ENCODE peak calls at places on chromosomes 5 and 9, in seven cellular contexts. D is lower lobe of right lung, B is thoracic aorta, Y is pancreas, K is nephron progenitor cell, Q is fibroblast of the aortic adventitia, E is PC-3. I is an unnamed sample.

GRCh38 chr5:159003045-159004030 is 96.4 kb downstream of the EBF1 start:
- DNase-seq in D (no peak), B (no peak), Y (no peak), K (no peak), Q (peak; percentile 73), E (peak; percentile 77), I (no peak)

GRCh38 chr5:107815109-107815508 is 144.4 kb upstream of the EFNA5 start:
- DNase-seq in D (no peak), B (no peak), Y (no peak), K (no peak), Q (no peak), E (no peak), I (no peak)

GRCh38 chr5:10564838-10565784 is 1.2 kb downstream of the ANKRD33B start:
- DNase-seq in D (peak; percentile 61), B (no peak), Y (no peak), K (peak; percentile 48), Q (no peak), E (no peak), I (no peak)

GRCh38 chr9:116647515-116647809 is 39.6 kb upstream of the TRIM32 start:
- DNase-seq in D (no peak), B (no peak), Y (no peak), K (no peak), Q (no peak), E (no peak), I (no peak)

GRCh38 chr9:129491486-129491855 is 129.4 kb downstream of the C9orf50 start:
- DNase-seq in D (peak; percentile 83), B (no peak), Y (peak; percentile 75), K (no peak), Q (no peak), E (no peak), I (peak; percentile 77)

GRCh38 chr9:72326643-72327042 is 38.4 kb downstream of the ZFAND5 start:
- DNase-seq in D (no peak), B (no peak), Y (no peak), K (no peak), Q (no peak), E (no peak), I (peak; percentile 50)

GRCh38 chr5:91641730-91642350 is 258.7 kb upstream of the ARRDC3 start:
- DNase-seq in D (no peak), B (no peak), Y (no peak), K (no peak), Q (peak; percentile 64), E (peak; percentile 87), I (no peak)

GRCh38 chr9:110655723-110656641 is 12.6 kb upstream of the MUSK start:
- DNase-seq in D (no peak), B (peak; percentile 5), Y (no peak), K (no peak), Q (peak; percentile 99), E (no peak), I (no peak)

GRCh38 chr5:76582252-76583162 is 40.7 kb downstream of the F2RL2 start:
- DNase-seq in D (no peak), B (no peak), Y (no peak), K (no peak), Q (peak; percentile 79), E (peak; percentile 61), I (peak; percentile 69)

GRCh38 chr5:73122875-73123810 is 2.8 kb downstream of the TMEM171 start:
- DNase-seq in D (no peak), B (no peak), Y (no peak), K (no peak), Q (peak; percentile 94), E (peak; percentile 21), I (no peak)

GRCh38 chr5:17203329-17204132 is 13.9 kb upstream of the BASP1 start:
- DNase-seq in D (no peak), B (no peak), Y (no peak), K (peak; percentile 28), Q (peak; percentile 90), E (peak; percentile 97), I (no peak)

GRCh38 chr9:136806067-136806466 is 1.7 kb upstream of the RABL6 start:
- DNase-seq in D (no peak), B (no peak), Y (no peak), K (no peak), Q (no peak), E (no peak), I (no peak)

GRCh38 chr5:177134653-177135225 is 1.2 kb downstream of the NSD1 start:
- DNase-seq in D (no peak), B (no peak), Y (no peak), K (no peak), Q (peak; percentile 29), E (peak; percentile 14), I (no peak)

GRCh38 chr9:16519001-16519400 is 351.5 kb downstream of the BNC2 start:
- DNase-seq in D (no peak), B (no peak), Y (no peak), K (no peak), Q (no peak), E (no peak), I (no peak)

GRCh38 chr5:112014771-112015170 is 257.8 kb upstream of the NREP start:
- DNase-seq in D (no peak), B (no peak), Y (no peak), K (no peak), Q (peak; percentile 62), E (no peak), I (no peak)

GRCh38 chr9:129610473-129611301 is 10.2 kb downstream of the C9orf50 start:
- DNase-seq in D (peak; percentile 82), B (no peak), Y (peak; percentile 71), K (peak; percentile 88), Q (peak; percentile 65), E (peak; percentile 67), I (peak; percentile 74)

GRCh38 chr5:39186722-39187539 is 32.4 kb downstream of the FYB1 start:
- DNase-seq in D (no peak), B (no peak), Y (no peak), K (no peak), Q (no peak), E (no peak), I (no peak)

GRCh38 chr5:41517909-41518308 is 7.5 kb upstream of the PLCXD3 start:
- DNase-seq in D (no peak), B (no peak), Y (no peak), K (no peak), Q (peak; percentile 60), E (peak; percentile 46), I (no peak)

GRCh38 chr5:41524174-41524573 is 13.8 kb upstream of the PLCXD3 start:
- DNase-seq in D (no peak), B (no peak), Y (no peak), K (peak; percentile 19), Q (no peak), E (peak; percentile 43), I (no peak)

GRCh38 chr5:41522193-41522786 is 11.9 kb upstream of the PLCXD3 start:
- DNase-seq in D (no peak), B (no peak), Y (no peak), K (no peak), Q (no peak), E (no peak), I (no peak)

DNA sequence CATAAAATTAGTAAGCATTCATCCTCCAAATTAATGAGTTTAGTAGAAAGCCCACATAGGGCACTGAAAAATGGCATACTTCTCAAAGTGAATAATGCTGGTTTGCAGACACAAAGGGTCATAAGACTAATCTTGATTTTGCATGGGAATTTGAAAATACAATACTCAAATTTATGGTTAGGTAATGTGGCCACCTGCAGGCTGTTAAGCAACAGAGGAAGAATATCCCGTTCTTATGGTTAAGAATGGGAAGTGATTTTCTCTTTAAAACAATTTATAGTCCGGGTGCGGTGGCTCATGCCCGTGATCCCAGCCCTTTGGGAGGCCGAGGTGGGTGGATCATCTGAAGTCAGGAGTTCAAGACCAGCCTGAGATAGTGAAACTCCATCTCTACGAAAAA is 9.4 kb upstream of the PLCXD3 start:
- DNase-seq in D (no peak), B (no peak), Y (no peak), K (no peak), Q (peak; percentile 39), E (peak; percentile 69), I (no peak)
- TF ChIP-seq CTCF in D (no peak), B (no peak), Y (no peak), K (no peak), Q (peak; percentile 28), E (peak; percentile 81), I (no peak)

GRCh38 chr5:9513825-9514224 is 32.0 kb downstream of the SEMA5A start:
- DNase-seq in D (no peak), B (no peak), Y (no peak), K (no peak), Q (peak; percentile 65), E (peak; percentile 68), I (no peak)
- TF ChIP-seq CTCF in D (no peak), B (peak; percentile 30), Y (no peak), K (peak; percentile 10), Q (peak; percentile 62), E (peak; percentile 75), I (no peak)

DNA sequence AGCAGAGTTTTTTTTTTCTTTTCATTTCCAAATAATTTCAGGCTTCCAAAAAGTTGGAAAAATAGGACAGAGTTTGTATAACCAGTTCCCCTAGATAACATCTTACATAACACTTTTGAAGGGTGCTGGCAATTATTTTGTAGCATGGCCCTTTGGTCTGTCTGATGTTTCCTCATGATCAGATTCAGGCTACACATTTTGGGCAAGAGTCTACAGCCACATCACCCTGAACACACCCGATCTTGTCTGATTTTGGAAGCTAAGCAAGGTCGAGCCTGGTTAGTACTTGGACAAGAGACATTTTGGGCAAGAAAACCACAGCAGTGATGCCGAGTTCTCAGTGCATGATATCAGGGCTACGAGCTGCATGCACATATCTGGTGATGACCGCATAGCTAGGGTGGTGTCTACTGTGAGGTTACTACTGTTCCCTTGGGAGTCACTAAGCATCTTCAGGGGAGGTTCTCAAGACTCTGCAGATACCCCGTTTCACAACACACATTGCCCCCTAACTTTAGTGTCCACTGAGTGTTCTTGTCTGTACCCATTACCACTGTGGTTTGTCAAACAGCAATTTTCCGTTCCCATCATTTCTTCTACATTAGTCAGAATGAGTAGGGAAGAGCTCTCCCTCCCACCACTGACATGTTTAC is 86.2 kb downstream of the TTC39B start:
- DNase-seq in D (no peak), B (no peak), Y (no peak), K (no peak), Q (peak; percentile 75), E (no peak), I (no peak)
- TF ChIP-seq CTCF in D (no peak), B (no peak), Y (no peak), K (no peak), Q (no peak), E (no peak), I (no peak)

DNA sequence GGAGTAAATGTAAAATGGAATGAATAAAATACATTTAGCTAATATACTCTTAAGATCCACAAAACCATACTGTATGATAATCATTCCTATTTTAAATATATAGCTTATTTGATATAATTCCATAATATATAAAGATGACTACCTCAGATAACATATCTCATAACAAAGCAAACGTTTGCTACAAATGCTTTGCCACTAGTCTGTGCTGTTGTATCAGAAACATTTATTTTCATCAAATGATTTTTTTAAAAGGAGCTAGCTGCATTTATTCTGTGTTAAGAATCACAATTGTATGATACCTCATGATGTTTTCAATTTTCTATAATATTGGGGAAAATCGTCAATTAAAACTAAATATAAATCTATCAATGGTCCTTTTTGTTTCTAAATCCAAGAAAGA is 567.2 kb downstream of the PTPRD start:
- DNase-seq in D (no peak), B (no peak), Y (no peak), K (no peak), Q (peak; percentile 48), E (peak; percentile 28), I (no peak)
- TF ChIP-seq CTCF in D (no peak), B (no peak), Y (no peak), K (peak; percentile 25), Q (peak; percentile 53), E (peak; percentile 42), I (no peak)

DNA sequence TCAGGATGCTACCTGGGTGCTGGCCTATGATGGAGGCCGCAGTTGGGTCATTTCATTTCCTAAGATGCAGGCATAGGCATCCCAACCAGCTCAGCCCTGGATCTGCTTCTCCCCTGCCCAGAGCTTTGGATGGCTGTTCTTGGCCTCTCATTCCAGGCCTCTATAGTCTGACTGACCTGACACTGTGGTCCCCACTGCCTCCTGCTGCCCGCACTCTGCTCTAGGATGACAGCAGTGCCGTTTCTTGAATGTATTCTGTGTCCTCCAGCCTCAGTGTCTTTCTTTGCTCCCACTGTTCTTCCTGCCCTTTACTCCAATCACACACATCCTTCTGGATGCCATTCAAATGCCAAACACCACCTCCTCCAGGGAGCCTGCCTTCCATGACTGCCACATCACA is 235.7 kb downstream of the HSPA4 start:
- DNase-seq in D (no peak), B (no peak), Y (peak; percentile 17), K (peak; percentile 62), Q (peak; percentile 43), E (peak; percentile 53), I (no peak)
- TF ChIP-seq CTCF in D (no peak), B (no peak), Y (no peak), K (peak; percentile 56), Q (peak; percentile 55), E (peak; percentile 73), I (no peak)

I was measured in CD14-positive monocyte.